ENCODE peak calls at places on chromosomes 16 and 17, in ten cellular contexts. One of them, this sample, is unnamed.

GRCh38 chr16:59154295-59154694 is 420.2 kb upstream of the GOT2 start:
- DNase-seq in activated CD4-positive, alpha-beta T cell treated with anti-CD3 and anti-CD28 coated beads, Interleukin-2, amount 50 U/mL, for 1 hour: no peak
- DNase-seq in activated T-cell treated with anti-CD3 and anti-CD28 coated beads, Interleukin-2, amount 50 U/mL, for 72 hours: no peak
- DNase-seq in cardiac muscle cell: no peak
- DNase-seq in CD4-positive, alpha-beta T cell: no peak
- DNase-seq in spleen: no peak
- DNase-seq in stimulated activated naive B cell treated with anti-CD40 and anti-IgM and Interleukin-4, amounts not matched to agents 10 μg/mL and 1 μg/mL and 100 μg/mL, for 72 hours: no peak
- DNase-seq in AG08395: no peak
- DNase-seq in lower leg skin: no peak
- DNase-seq in GOT3: no peak
- DNase-seq in this sample: no peak

GRCh38 chr16:35908152-35908551 is 2448.7 kb downstream of the TP53TG3F start:
- DNase-seq in AG08395: no peak
- DNase-seq in cardiac muscle cell: no peak
- DNase-seq in activated CD4-positive, alpha-beta T cell treated with anti-CD3 and anti-CD28 coated beads, Interleukin-2, amount 50 U/mL, for 1 hour: no peak
- DNase-seq in activated T-cell treated with anti-CD3 and anti-CD28 coated beads, Interleukin-2, amount 50 U/mL, for 72 hours: no peak
- DNase-seq in stimulated activated naive B cell treated with anti-CD40 and anti-IgM and Interleukin-4, amounts not matched to agents 10 μg/mL and 1 μg/mL and 100 μg/mL, for 72 hours: no peak
- DNase-seq in lower leg skin: no peak
- DNase-seq in GOT3: no peak
- DNase-seq in spleen: no peak
- DNase-seq in CD4-positive, alpha-beta T cell: no peak
- DNase-seq in this sample: no peak

GRCh38 chr17:81192386-81193050 is 26.5 kb upstream of the AATK start:
- DNase-seq in AG08395: no peak
- DNase-seq in activated T-cell treated with anti-CD3 and anti-CD28 coated beads, Interleukin-2, amount 50 U/mL, for 72 hours: no peak
- DNase-seq in activated CD4-positive, alpha-beta T cell treated with anti-CD3 and anti-CD28 coated beads, Interleukin-2, amount 50 U/mL, for 1 hour: no peak
- DNase-seq in CD4-positive, alpha-beta T cell: no peak
- DNase-seq in stimulated activated naive B cell treated with anti-CD40 and anti-IgM and Interleukin-4, amounts not matched to agents 10 μg/mL and 1 μg/mL and 100 μg/mL, for 72 hours: no peak
- DNase-seq in cardiac muscle cell: no peak
- DNase-seq in spleen: no peak
- DNase-seq in lower leg skin: no peak
- DNase-seq in GOT3: no peak
- DNase-seq in this sample: no peak

GRCh38 chr17:9707917-9708316 is 62.6 kb downstream of the USP43 start:
- DNase-seq in cardiac muscle cell: no peak
- DNase-seq in activated T-cell treated with anti-CD3 and anti-CD28 coated beads, Interleukin-2, amount 50 U/mL, for 72 hours: no peak
- DNase-seq in spleen: no peak
- DNase-seq in GOT3: no peak
- DNase-seq in stimulated activated naive B cell treated with anti-CD40 and anti-IgM and Interleukin-4, amounts not matched to agents 10 μg/mL and 1 μg/mL and 100 μg/mL, for 72 hours: no peak
- DNase-seq in lower leg skin: peak; percentile 31
- DNase-seq in CD4-positive, alpha-beta T cell: no peak
- DNase-seq in activated CD4-positive, alpha-beta T cell treated with anti-CD3 and anti-CD28 coated beads, Interleukin-2, amount 50 U/mL, for 1 hour: no peak
- DNase-seq in AG08395: no peak
- DNase-seq in this sample: no peak

GRCh38 chr17:62870581-62870964 is 62.5 kb upstream of the MARCHF10 start:
- DNase-seq in spleen: no peak
- DNase-seq in stimulated activated naive B cell treated with anti-CD40 and anti-IgM and Interleukin-4, amounts not matched to agents 10 μg/mL and 1 μg/mL and 100 μg/mL, for 72 hours: no peak
- DNase-seq in GOT3: no peak
- DNase-seq in lower leg skin: no peak
- DNase-seq in CD4-positive, alpha-beta T cell: no peak
- DNase-seq in activated T-cell treated with anti-CD3 and anti-CD28 coated beads, Interleukin-2, amount 50 U/mL, for 72 hours: no peak
- DNase-seq in cardiac muscle cell: no peak
- DNase-seq in activated CD4-positive, alpha-beta T cell treated with anti-CD3 and anti-CD28 coated beads, Interleukin-2, amount 50 U/mL, for 1 hour: no peak
- DNase-seq in AG08395: peak; percentile 13
- DNase-seq in this sample: no peak

GRCh38 chr17:28718990-28719433 is 773 bp upstream of the RPL23A start:
- DNase-seq in cardiac muscle cell: no peak
- DNase-seq in lower leg skin: no peak
- DNase-seq in activated CD4-positive, alpha-beta T cell treated with anti-CD3 and anti-CD28 coated beads, Interleukin-2, amount 50 U/mL, for 1 hour: no peak
- DNase-seq in GOT3: no peak
- DNase-seq in CD4-positive, alpha-beta T cell: no peak
- DNase-seq in activated T-cell treated with anti-CD3 and anti-CD28 coated beads, Interleukin-2, amount 50 U/mL, for 72 hours: no peak
- DNase-seq in spleen: peak; percentile 85
- DNase-seq in AG08395: no peak
- DNase-seq in stimulated activated naive B cell treated with anti-CD40 and anti-IgM and Interleukin-4, amounts not matched to agents 10 μg/mL and 1 μg/mL and 100 μg/mL, for 72 hours: no peak
- DNase-seq in this sample: no peak

GRCh38 chr17:13569740-13570137 is 32.0 kb downstream of the HS3ST3A1 start:
- DNase-seq in stimulated activated naive B cell treated with anti-CD40 and anti-IgM and Interleukin-4, amounts not matched to agents 10 μg/mL and 1 μg/mL and 100 μg/mL, for 72 hours: no peak
- DNase-seq in lower leg skin: no peak
- DNase-seq in CD4-positive, alpha-beta T cell: no peak
- DNase-seq in AG08395: no peak
- DNase-seq in spleen: no peak
- DNase-seq in GOT3: no peak
- DNase-seq in activated CD4-positive, alpha-beta T cell treated with anti-CD3 and anti-CD28 coated beads, Interleukin-2, amount 50 U/mL, for 1 hour: no peak
- DNase-seq in cardiac muscle cell: no peak
- DNase-seq in activated T-cell treated with anti-CD3 and anti-CD28 coated beads, Interleukin-2, amount 50 U/mL, for 72 hours: no peak
- DNase-seq in this sample: no peak

GRCh38 chr17:78252701-78253635 is 21.5 kb downstream of the TMEM235 start:
- DNase-seq in lower leg skin: no peak
- DNase-seq in cardiac muscle cell: no peak
- DNase-seq in spleen: peak; percentile 82
- DNase-seq in AG08395: no peak
- DNase-seq in GOT3: no peak
- DNase-seq in activated T-cell treated with anti-CD3 and anti-CD28 coated beads, Interleukin-2, amount 50 U/mL, for 72 hours: no peak
- DNase-seq in CD4-positive, alpha-beta T cell: no peak
- DNase-seq in stimulated activated naive B cell treated with anti-CD40 and anti-IgM and Interleukin-4, amounts not matched to agents 10 μg/mL and 1 μg/mL and 100 μg/mL, for 72 hours: no peak
- DNase-seq in activated CD4-positive, alpha-beta T cell treated with anti-CD3 and anti-CD28 coated beads, Interleukin-2, amount 50 U/mL, for 1 hour: no peak
- DNase-seq in this sample: no peak

GRCh38 chr17:34354637-34355036 is 1.6 kb upstream of the CCL13 start:
- DNase-seq in AG08395: no peak
- DNase-seq in stimulated activated naive B cell treated with anti-CD40 and anti-IgM and Interleukin-4, amounts not matched to agents 10 μg/mL and 1 μg/mL and 100 μg/mL, for 72 hours: no peak
- DNase-seq in spleen: no peak
- DNase-seq in cardiac muscle cell: no peak
- DNase-seq in GOT3: no peak
- DNase-seq in activated T-cell treated with anti-CD3 and anti-CD28 coated beads, Interleukin-2, amount 50 U/mL, for 72 hours: no peak
- DNase-seq in activated CD4-positive, alpha-beta T cell treated with anti-CD3 and anti-CD28 coated beads, Interleukin-2, amount 50 U/mL, for 1 hour: no peak
- DNase-seq in CD4-positive, alpha-beta T cell: no peak
- DNase-seq in lower leg skin: no peak
- DNase-seq in this sample: no peak

GRCh38 chr16:19655242-19655777 is 62.7 kb downstream of the KNOP1 start:
- DNase-seq in stimulated activated naive B cell treated with anti-CD40 and anti-IgM and Interleukin-4, amounts not matched to agents 10 μg/mL and 1 μg/mL and 100 μg/mL, for 72 hours: no peak
- DNase-seq in activated T-cell treated with anti-CD3 and anti-CD28 coated beads, Interleukin-2, amount 50 U/mL, for 72 hours: no peak
- DNase-seq in spleen: no peak
- DNase-seq in lower leg skin: no peak
- DNase-seq in cardiac muscle cell: no peak
- DNase-seq in GOT3: no peak
- DNase-seq in CD4-positive, alpha-beta T cell: no peak
- DNase-seq in AG08395: no peak
- DNase-seq in activated CD4-positive, alpha-beta T cell treated with anti-CD3 and anti-CD28 coated beads, Interleukin-2, amount 50 U/mL, for 1 hour: no peak
- DNase-seq in this sample: no peak

GRCh38 chr17:59746849-59747445 is 39.5 kb downstream of the VMP1 start:
- DNase-seq in activated CD4-positive, alpha-beta T cell treated with anti-CD3 and anti-CD28 coated beads, Interleukin-2, amount 50 U/mL, for 1 hour: no peak
- DNase-seq in spleen: no peak
- DNase-seq in GOT3: no peak
- DNase-seq in activated T-cell treated with anti-CD3 and anti-CD28 coated beads, Interleukin-2, amount 50 U/mL, for 72 hours: no peak
- DNase-seq in AG08395: peak; percentile 55
- DNase-seq in CD4-positive, alpha-beta T cell: no peak
- DNase-seq in cardiac muscle cell: peak; percentile 49
- DNase-seq in stimulated activated naive B cell treated with anti-CD40 and anti-IgM and Interleukin-4, amounts not matched to agents 10 μg/mL and 1 μg/mL and 100 μg/mL, for 72 hours: no peak
- DNase-seq in lower leg skin: no peak
- DNase-seq in this sample: peak; percentile 53

GRCh38 chr16:27224271-27224737 is 21.0 kb downstream of the KDM8 start:
- DNase-seq in lower leg skin: no peak
- DNase-seq in stimulated activated naive B cell treated with anti-CD40 and anti-IgM and Interleukin-4, amounts not matched to agents 10 μg/mL and 1 μg/mL and 100 μg/mL, for 72 hours: no peak
- DNase-seq in CD4-positive, alpha-beta T cell: no peak
- DNase-seq in activated T-cell treated with anti-CD3 and anti-CD28 coated beads, Interleukin-2, amount 50 U/mL, for 72 hours: no peak
- DNase-seq in AG08395: no peak
- DNase-seq in activated CD4-positive, alpha-beta T cell treated with anti-CD3 and anti-CD28 coated beads, Interleukin-2, amount 50 U/mL, for 1 hour: no peak
- DNase-seq in GOT3: no peak
- DNase-seq in cardiac muscle cell: no peak
- DNase-seq in spleen: no peak
- DNase-seq in this sample: no peak

GRCh38 chr16:83813818-83814653 is 6.3 kb downstream of the HSBP1 start:
- DNase-seq in activated T-cell treated with anti-CD3 and anti-CD28 coated beads, Interleukin-2, amount 50 U/mL, for 72 hours: no peak
- DNase-seq in GOT3: no peak
- DNase-seq in activated CD4-positive, alpha-beta T cell treated with anti-CD3 and anti-CD28 coated beads, Interleukin-2, amount 50 U/mL, for 1 hour: no peak
- DNase-seq in AG08395: peak; percentile 70
- DNase-seq in cardiac muscle cell: peak; percentile 63
- DNase-seq in CD4-positive, alpha-beta T cell: no peak
- DNase-seq in lower leg skin: peak; percentile 82
- DNase-seq in spleen: no peak
- DNase-seq in stimulated activated naive B cell treated with anti-CD40 and anti-IgM and Interleukin-4, amounts not matched to agents 10 μg/mL and 1 μg/mL and 100 μg/mL, for 72 hours: no peak
- DNase-seq in this sample: peak; percentile 28

GRCh38 chr16:12318661-12319463 is 342.3 kb downstream of the SNX29 start:
- DNase-seq in activated CD4-positive, alpha-beta T cell treated with anti-CD3 and anti-CD28 coated beads, Interleukin-2, amount 50 U/mL, for 1 hour: no peak
- DNase-seq in activated T-cell treated with anti-CD3 and anti-CD28 coated beads, Interleukin-2, amount 50 U/mL, for 72 hours: no peak
- DNase-seq in cardiac muscle cell: no peak
- DNase-seq in stimulated activated naive B cell treated with anti-CD40 and anti-IgM and Interleukin-4, amounts not matched to agents 10 μg/mL and 1 μg/mL and 100 μg/mL, for 72 hours: no peak
- DNase-seq in GOT3: no peak
- DNase-seq in AG08395: no peak
- DNase-seq in CD4-positive, alpha-beta T cell: no peak
- DNase-seq in lower leg skin: no peak
- DNase-seq in spleen: peak; percentile 4
- DNase-seq in this sample: no peak

GRCh38 chr17:17935321-17936271 is 36.6 kb downstream of the TOM1L2 start:
- DNase-seq in stimulated activated naive B cell treated with anti-CD40 and anti-IgM and Interleukin-4, amounts not matched to agents 10 μg/mL and 1 μg/mL and 100 μg/mL, for 72 hours: no peak
- DNase-seq in CD4-positive, alpha-beta T cell: no peak
- DNase-seq in activated CD4-positive, alpha-beta T cell treated with anti-CD3 and anti-CD28 coated beads, Interleukin-2, amount 50 U/mL, for 1 hour: no peak
- DNase-seq in spleen: no peak
- DNase-seq in AG08395: peak; percentile 96
- DNase-seq in GOT3: no peak
- DNase-seq in activated T-cell treated with anti-CD3 and anti-CD28 coated beads, Interleukin-2, amount 50 U/mL, for 72 hours: no peak
- DNase-seq in lower leg skin: peak; percentile 90
- DNase-seq in cardiac muscle cell: no peak
- DNase-seq in this sample: no peak

GRCh38 chr17:32124985-32125847 is 17.1 kb upstream of the RHOT1 start:
- DNase-seq in cardiac muscle cell: no peak
- DNase-seq in activated CD4-positive, alpha-beta T cell treated with anti-CD3 and anti-CD28 coated beads, Interleukin-2, amount 50 U/mL, for 1 hour: no peak
- DNase-seq in lower leg skin: peak; percentile 58
- DNase-seq in spleen: no peak
- DNase-seq in GOT3: no peak
- DNase-seq in CD4-positive, alpha-beta T cell: no peak
- DNase-seq in stimulated activated naive B cell treated with anti-CD40 and anti-IgM and Interleukin-4, amounts not matched to agents 10 μg/mL and 1 μg/mL and 100 μg/mL, for 72 hours: no peak
- DNase-seq in AG08395: no peak
- DNase-seq in activated T-cell treated with anti-CD3 and anti-CD28 coated beads, Interleukin-2, amount 50 U/mL, for 72 hours: no peak
- DNase-seq in this sample: no peak

GRCh38 chr16:749010-749409 is 8.2 kb upstream of the CIAO3 start:
- DNase-seq in lower leg skin: no peak
- DNase-seq in activated T-cell treated with anti-CD3 and anti-CD28 coated beads, Interleukin-2, amount 50 U/mL, for 72 hours: no peak
- DNase-seq in spleen: no peak
- DNase-seq in CD4-positive, alpha-beta T cell: no peak
- DNase-seq in AG08395: peak; percentile 87
- DNase-seq in GOT3: no peak
- DNase-seq in stimulated activated naive B cell treated with anti-CD40 and anti-IgM and Interleukin-4, amounts not matched to agents 10 μg/mL and 1 μg/mL and 100 μg/mL, for 72 hours: no peak
- DNase-seq in activated CD4-positive, alpha-beta T cell treated with anti-CD3 and anti-CD28 coated beads, Interleukin-2, amount 50 U/mL, for 1 hour: no peak
- DNase-seq in cardiac muscle cell: no peak
- DNase-seq in this sample: no peak

GRCh38 chr17:82655038-82655479 is 6.8 kb upstream of the WDR45B start:
- DNase-seq in lower leg skin: no peak
- DNase-seq in activated T-cell treated with anti-CD3 and anti-CD28 coated beads, Interleukin-2, amount 50 U/mL, for 72 hours: no peak
- DNase-seq in AG08395: no peak
- DNase-seq in stimulated activated naive B cell treated with anti-CD40 and anti-IgM and Interleukin-4, amounts not matched to agents 10 μg/mL and 1 μg/mL and 100 μg/mL, for 72 hours: no peak
- DNase-seq in CD4-positive, alpha-beta T cell: no peak
- DNase-seq in GOT3: no peak
- DNase-seq in spleen: no peak
- DNase-seq in cardiac muscle cell: no peak
- DNase-seq in activated CD4-positive, alpha-beta T cell treated with anti-CD3 and anti-CD28 coated beads, Interleukin-2, amount 50 U/mL, for 1 hour: no peak
- DNase-seq in this sample: peak; percentile 67

GRCh38 chr17:10059684-10060211 is 138.7 kb downstream of the GAS7 start:
- DNase-seq in activated CD4-positive, alpha-beta T cell treated with anti-CD3 and anti-CD28 coated beads, Interleukin-2, amount 50 U/mL, for 1 hour: no peak
- DNase-seq in spleen: no peak
- DNase-seq in activated T-cell treated with anti-CD3 and anti-CD28 coated beads, Interleukin-2, amount 50 U/mL, for 72 hours: no peak
- DNase-seq in CD4-positive, alpha-beta T cell: no peak
- DNase-seq in cardiac muscle cell: no peak
- DNase-seq in GOT3: no peak
- DNase-seq in stimulated activated naive B cell treated with anti-CD40 and anti-IgM and Interleukin-4, amounts not matched to agents 10 μg/mL and 1 μg/mL and 100 μg/mL, for 72 hours: peak; percentile 74
- DNase-seq in AG08395: no peak
- DNase-seq in lower leg skin: no peak
- DNase-seq in this sample: no peak

GRCh38 chr16:51134876-51135275 is 16.2 kb downstream of the SALL1 start:
- DNase-seq in stimulated activated naive B cell treated with anti-CD40 and anti-IgM and Interleukin-4, amounts not matched to agents 10 μg/mL and 1 μg/mL and 100 μg/mL, for 72 hours: no peak
- DNase-seq in activated T-cell treated with anti-CD3 and anti-CD28 coated beads, Interleukin-2, amount 50 U/mL, for 72 hours: no peak
- DNase-seq in activated CD4-positive, alpha-beta T cell treated with anti-CD3 and anti-CD28 coated beads, Interleukin-2, amount 50 U/mL, for 1 hour: no peak
- DNase-seq in GOT3: no peak
- DNase-seq in lower leg skin: no peak
- DNase-seq in spleen: no peak
- DNase-seq in cardiac muscle cell: no peak
- DNase-seq in CD4-positive, alpha-beta T cell: no peak
- DNase-seq in AG08395: no peak
- DNase-seq in this sample: no peak

GRCh38 chr17:53492532-53492931 is 330.2 kb upstream of the KIF2B start:
- DNase-seq in AG08395: no peak
- DNase-seq in stimulated activated naive B cell treated with anti-CD40 and anti-IgM and Interleukin-4, amounts not matched to agents 10 μg/mL and 1 μg/mL and 100 μg/mL, for 72 hours: no peak
- DNase-seq in GOT3: no peak
- DNase-seq in activated CD4-positive, alpha-beta T cell treated with anti-CD3 and anti-CD28 coated beads, Interleukin-2, amount 50 U/mL, for 1 hour: no peak
- DNase-seq in activated T-cell treated with anti-CD3 and anti-CD28 coated beads, Interleukin-2, amount 50 U/mL, for 72 hours: no peak
- DNase-seq in lower leg skin: no peak
- DNase-seq in cardiac muscle cell: no peak
- DNase-seq in CD4-positive, alpha-beta T cell: no peak
- DNase-seq in spleen: no peak
- DNase-seq in this sample: no peak

GRCh38 chr17:45394913-45395568 is 37.6 kb downstream of the ARHGAP27 start:
- DNase-seq in CD4-positive, alpha-beta T cell: no peak
- DNase-seq in lower leg skin: peak; percentile 91
- DNase-seq in GOT3: peak; percentile 26
- DNase-seq in stimulated activated naive B cell treated with anti-CD40 and anti-IgM and Interleukin-4, amounts not matched to agents 10 μg/mL and 1 μg/mL and 100 μg/mL, for 72 hours: no peak
- DNase-seq in spleen: peak; percentile 83
- DNase-seq in cardiac muscle cell: peak; percentile 88
- DNase-seq in AG08395: peak; percentile 90
- DNase-seq in activated CD4-positive, alpha-beta T cell treated with anti-CD3 and anti-CD28 coated beads, Interleukin-2, amount 50 U/mL, for 1 hour: peak; percentile 31
- DNase-seq in activated T-cell treated with anti-CD3 and anti-CD28 coated beads, Interleukin-2, amount 50 U/mL, for 72 hours: peak; percentile 26
- DNase-seq in this sample: peak; percentile 82

GRCh38 chr17:53837131-53837530 is 14.4 kb downstream of the KIF2B start:
- DNase-seq in GOT3: no peak
- DNase-seq in activated T-cell treated with anti-CD3 and anti-CD28 coated beads, Interleukin-2, amount 50 U/mL, for 72 hours: no peak
- DNase-seq in CD4-positive, alpha-beta T cell: no peak
- DNase-seq in cardiac muscle cell: no peak
- DNase-seq in AG08395: no peak
- DNase-seq in lower leg skin: no peak
- DNase-seq in activated CD4-positive, alpha-beta T cell treated with anti-CD3 and anti-CD28 coated beads, Interleukin-2, amount 50 U/mL, for 1 hour: no peak
- DNase-seq in stimulated activated naive B cell treated with anti-CD40 and anti-IgM and Interleukin-4, amounts not matched to agents 10 μg/mL and 1 μg/mL and 100 μg/mL, for 72 hours: no peak
- DNase-seq in spleen: no peak
- DNase-seq in this sample: no peak

GRCh38 chr17:68871447-68871846 is 83.7 kb downstream of the ABCA8 start:
- DNase-seq in GOT3: no peak
- DNase-seq in activated T-cell treated with anti-CD3 and anti-CD28 coated beads, Interleukin-2, amount 50 U/mL, for 72 hours: no peak
- DNase-seq in stimulated activated naive B cell treated with anti-CD40 and anti-IgM and Interleukin-4, amounts not matched to agents 10 μg/mL and 1 μg/mL and 100 μg/mL, for 72 hours: no peak
- DNase-seq in CD4-positive, alpha-beta T cell: no peak
- DNase-seq in AG08395: no peak
- DNase-seq in cardiac muscle cell: no peak
- DNase-seq in spleen: no peak
- DNase-seq in lower leg skin: no peak
- DNase-seq in activated CD4-positive, alpha-beta T cell treated with anti-CD3 and anti-CD28 coated beads, Interleukin-2, amount 50 U/mL, for 1 hour: no peak
- DNase-seq in this sample: no peak

GRCh38 chr17:42361781-42362186 is 26.5 kb downstream of the STAT3 start:
- DNase-seq in AG08395: no peak
- DNase-seq in spleen: no peak
- DNase-seq in stimulated activated naive B cell treated with anti-CD40 and anti-IgM and Interleukin-4, amounts not matched to agents 10 μg/mL and 1 μg/mL and 100 μg/mL, for 72 hours: peak; percentile 22
- DNase-seq in GOT3: no peak
- DNase-seq in activated T-cell treated with anti-CD3 and anti-CD28 coated beads, Interleukin-2, amount 50 U/mL, for 72 hours: peak; percentile 67
- DNase-seq in activated CD4-positive, alpha-beta T cell treated with anti-CD3 and anti-CD28 coated beads, Interleukin-2, amount 50 U/mL, for 1 hour: peak; percentile 21
- DNase-seq in cardiac muscle cell: no peak
- DNase-seq in CD4-positive, alpha-beta T cell: no peak
- DNase-seq in lower leg skin: no peak
- DNase-seq in this sample: no peak

GRCh38 chr16:57893559-57894389 is 77.2 kb downstream of the CNGB1 start:
- DNase-seq in cardiac muscle cell: no peak
- DNase-seq in lower leg skin: no peak
- DNase-seq in stimulated activated naive B cell treated with anti-CD40 and anti-IgM and Interleukin-4, amounts not matched to agents 10 μg/mL and 1 μg/mL and 100 μg/mL, for 72 hours: no peak
- DNase-seq in AG08395: peak; percentile 33
- DNase-seq in spleen: no peak
- DNase-seq in CD4-positive, alpha-beta T cell: no peak
- DNase-seq in activated CD4-positive, alpha-beta T cell treated with anti-CD3 and anti-CD28 coated beads, Interleukin-2, amount 50 U/mL, for 1 hour: no peak
- DNase-seq in activated T-cell treated with anti-CD3 and anti-CD28 coated beads, Interleukin-2, amount 50 U/mL, for 72 hours: no peak
- DNase-seq in GOT3: no peak
- DNase-seq in this sample: peak; percentile 75

GRCh38 chr17:16477255-16477654 is 14.7 kb downstream of the LRRC75A start:
- DNase-seq in stimulated activated naive B cell treated with anti-CD40 and anti-IgM and Interleukin-4, amounts not matched to agents 10 μg/mL and 1 μg/mL and 100 μg/mL, for 72 hours: no peak
- DNase-seq in lower leg skin: no peak
- DNase-seq in GOT3: no peak
- DNase-seq in activated T-cell treated with anti-CD3 and anti-CD28 coated beads, Interleukin-2, amount 50 U/mL, for 72 hours: no peak
- DNase-seq in spleen: no peak
- DNase-seq in activated CD4-positive, alpha-beta T cell treated with anti-CD3 and anti-CD28 coated beads, Interleukin-2, amount 50 U/mL, for 1 hour: no peak
- DNase-seq in AG08395: peak; percentile 94
- DNase-seq in cardiac muscle cell: no peak
- DNase-seq in CD4-positive, alpha-beta T cell: no peak
- DNase-seq in this sample: no peak

GRCh38 chr17:37230633-37231032 is 145.2 kb upstream of the C17orf78 start:
- DNase-seq in lower leg skin: no peak
- DNase-seq in stimulated activated naive B cell treated with anti-CD40 and anti-IgM and Interleukin-4, amounts not matched to agents 10 μg/mL and 1 μg/mL and 100 μg/mL, for 72 hours: no peak
- DNase-seq in activated T-cell treated with anti-CD3 and anti-CD28 coated beads, Interleukin-2, amount 50 U/mL, for 72 hours: no peak
- DNase-seq in CD4-positive, alpha-beta T cell: no peak
- DNase-seq in spleen: no peak
- DNase-seq in activated CD4-positive, alpha-beta T cell treated with anti-CD3 and anti-CD28 coated beads, Interleukin-2, amount 50 U/mL, for 1 hour: no peak
- DNase-seq in AG08395: no peak
- DNase-seq in cardiac muscle cell: no peak
- DNase-seq in GOT3: no peak
- DNase-seq in this sample: no peak